ENCODE peak calls at places on chromosome 5, in four cellular contexts. J is stimulated activated CD4-positive, alpha-beta T cell treated with anti-CD3 and anti-CD28 coated beads, Interleukin-15, amount 100 ng/mL, for 1 hour; P is anterior cingulate cortex; N is sciatic nerve. O is an unnamed sample.

GRCh38 chr5:139403418-139403786 is 487 bp downstream of the SPATA24 start:
- DNase-seq in J (no peak), P (no peak), N (no peak), O (no peak)

GRCh38 chr5:151721812-151722391 is 35.2 kb upstream of the SPARC start:
- DNase-seq in J (no peak), N (no peak), P (no peak), O (peak; percentile 25)

GRCh38 chr5:78899922-78900362 is 85.2 kb downstream of the ARSB start:
- DNase-seq in P (no peak), N (no peak), J (no peak), O (peak; percentile 56)

GRCh38 chr5:126477281-126477680 is 54.1 kb downstream of the GRAMD2B start:
- DNase-seq in J (no peak), N (no peak), P (no peak), O (no peak)

GRCh38 chr5:73093943-73094342 is 26.4 kb upstream of the TMEM171 start:
- DNase-seq in P (no peak), N (no peak), J (no peak), O (peak; percentile 81)

GRCh38 chr5:44365351-44365750 is 23.9 kb downstream of the FGF10 start:
- DNase-seq in P (no peak), N (no peak), J (no peak), O (peak; percentile 19)

GRCh38 chr5:133723651-133724366 is 111.5 kb upstream of the FSTL4 start:
- DNase-seq in N (peak; percentile 30), P (no peak), J (no peak), O (no peak)

GRCh38 chr5:153896117-153896516 is 142.6 kb downstream of the FAM114A2 start:
- DNase-seq in N (no peak), J (no peak), P (no peak), O (no peak)

GRCh38 chr5:16894236-16895057 is 41.6 kb downstream of the MYO10 start:
- DNase-seq in P (no peak), J (no peak), N (no peak), O (peak; percentile 87)